ENCODE peak calls at places on chromosome 15, in ten cellular contexts. V, W, N, K, M, C, J, S, T and Y are unnamed samples.
A peak's percentile ranks its signal among the peaks of the same experiment; 100 is the strongest.

GRCh38 chr15:77830041-77830440 is 197.3 kb upstream of the LINGO1 start:
- DNase-seq in W (no peak), M (peak; percentile 93), J (peak; percentile 62), N (no peak), S (no peak), T (peak; percentile 50), V (no peak), C (no peak), K (no peak), Y (no peak)

GRCh38 chr15:66100761-66101160 is 152.8 kb downstream of the MEGF11 start:
- DNase-seq in C (no peak), N (no peak), M (no peak), S (no peak), K (no peak), W (no peak), V (peak; percentile 15), T (no peak), J (no peak), Y (no peak)

GRCh38 chr15:45662375-45662774 is 27.5 kb downstream of the SQOR start:
- DNase-seq in W (no peak), J (no peak), M (no peak), T (no peak), C (no peak), V (no peak), N (no peak), S (no peak), K (no peak), Y (no peak)

GRCh38 chr15:96334705-96335428 is 4.4 kb downstream of the NR2F2 start:
- DNase-seq in W (no peak), M (peak; percentile 38), C (no peak), K (no peak), V (no peak), J (no peak), T (no peak), N (no peak), S (no peak), Y (no peak)

GRCh38 chr15:76139368-76140068 is 79.7 kb downstream of the TMEM266 start:
- DNase-seq in T (peak; percentile 89), W (peak; percentile 46), M (peak; percentile 67), S (no peak), J (peak; percentile 66), N (peak; percentile 53), V (peak; percentile 39), C (peak; percentile 47), K (peak; percentile 53), Y (peak; percentile 38)

GRCh38 chr15:40693904-40694705 is 869 bp upstream of the RAD51 start:
- DNase-seq in N (no peak), C (no peak), T (no peak), V (no peak), K (no peak), M (no peak), W (no peak), S (no peak), J (no peak), Y (no peak)

GRCh38 chr15:42427429-42428223 is 63.3 kb downstream of the ZNF106 start:
- DNase-seq in M (peak; percentile 87), K (no peak), T (peak; percentile 80), J (peak; percentile 95), N (no peak), C (no peak), V (no peak), S (no peak), W (no peak), Y (no peak)

GRCh38 chr15:52112203-52112750 is 298 bp downstream of the BCL2L10 start:
- DNase-seq in S (no peak), N (no peak), J (no peak), M (no peak), T (no peak), V (no peak), W (no peak), C (peak; percentile 9), K (peak; percentile 26), Y (peak; percentile 27)

GRCh38 chr15:66844041-66844746 is 142.2 kb downstream of the SMAD6 start:
- DNase-seq in T (no peak), S (no peak), V (no peak), J (no peak), W (no peak), C (no peak), M (no peak), N (no peak), K (no peak), Y (no peak)

GRCh38 chr15:56491110-56491722 is 26.3 kb upstream of the MNS1 start:
- DNase-seq in N (peak; percentile 63), T (peak; percentile 88), V (peak; percentile 8), W (peak; percentile 70), J (peak; percentile 81), M (peak; percentile 82), S (no peak), C (peak; percentile 13), K (peak; percentile 17), Y (no peak)

GRCh38 chr15:90959894-90960293 is 5.2 kb downstream of the RCCD1 start:
- DNase-seq in W (peak; percentile 64), N (no peak), J (peak; percentile 18), K (no peak), C (no peak), V (no peak), M (no peak), S (no peak), T (peak; percentile 70), Y (no peak)

GRCh38 chr15:50523736-50524318 is 22.6 kb downstream of the USP50 start:
- DNase-seq in S (no peak), V (no peak), J (no peak), K (no peak), W (no peak), M (no peak), N (no peak), T (no peak), C (no peak), Y (no peak)

GRCh38 chr15:101008158-101009139 is 89.3 kb downstream of the LRRK1 start:
- DNase-seq in W (peak; percentile 11), N (peak; percentile 76), T (peak; percentile 43), C (peak; percentile 79), S (peak; percentile 96), K (peak; percentile 77), J (peak; percentile 66), V (peak; percentile 63), M (peak; percentile 78), Y (peak; percentile 90)

GRCh38 chr15:88497109-88497761 is 29.7 kb downstream of the MRPS11 start:
- DNase-seq in J (no peak), W (no peak), M (no peak), K (no peak), V (no peak), S (no peak), C (no peak), T (no peak), N (no peak), Y (no peak)

GRCh38 chr15:85956515-85957275 is 123.0 kb upstream of the AGBL1 start:
- DNase-seq in J (peak; percentile 8), C (no peak), T (no peak), W (no peak), K (no peak), M (peak; percentile 55), V (no peak), S (no peak), N (no peak), Y (no peak)

GRCh38 chr15:70815604-70816003 is 38.4 kb downstream of the LARP6 start:
- DNase-seq in W (no peak), T (no peak), M (no peak), K (no peak), V (no peak), S (no peak), C (no peak), N (no peak), J (peak; percentile 46), Y (no peak)

GRCh38 chr15:63909819-63910437 is 76.2 kb upstream of the HERC1 start:
- DNase-seq in T (peak; percentile 84), N (no peak), S (no peak), V (no peak), M (peak; percentile 76), W (no peak), J (peak; percentile 53), K (no peak), C (no peak), Y (peak; percentile 32)

GRCh38 chr15:70091649-70092461 is 5.9 kb downstream of the TLE3 start:
- DNase-seq in C (no peak), N (no peak), V (no peak), T (no peak), J (no peak), S (no peak), M (no peak), K (no peak), W (no peak), Y (peak; percentile 25)

GRCh38 chr15:96626936-96627577 is 296.6 kb downstream of the NR2F2 start:
- DNase-seq in V (no peak), J (no peak), K (no peak), M (no peak), T (no peak), S (no peak), N (peak; percentile 37), W (no peak), C (no peak), Y (no peak)

GRCh38 chr15:69190504-69190903 is 30.1 kb downstream of the GLCE start:
- DNase-seq in J (no peak), N (no peak), S (no peak), M (no peak), V (no peak), C (no peak), K (no peak), W (no peak), T (no peak), Y (no peak)

GRCh38 chr15:31280037-31280830 is 46.4 kb upstream of the KLF13 start:
- DNase-seq in N (no peak), W (peak; percentile 95), S (peak; percentile 57), C (no peak), J (no peak), K (no peak), T (no peak), M (no peak), V (no peak), Y (no peak)

GRCh38 chr15:83709246-83709645 is 55.3 kb downstream of the ADAMTSL3 start:
- DNase-seq in T (peak; percentile 56), J (peak; percentile 38), V (no peak), C (no peak), S (no peak), W (no peak), M (peak; percentile 35), K (no peak), N (no peak), Y (no peak)

GRCh38 chr15:74427607-74428441 is 5.9 kb downstream of the SEMA7A start:
- DNase-seq in M (no peak), C (no peak), T (no peak), N (no peak), W (no peak), J (no peak), V (no peak), K (no peak), S (no peak), Y (no peak)

GRCh38 chr15:62503451-62503850 is 338.4 kb upstream of the C2CD4B start:
- DNase-seq in T (peak; percentile 21), M (peak; percentile 46), J (no peak), K (no peak), N (no peak), S (no peak), V (no peak), W (no peak), C (no peak), Y (no peak)

GRCh38 chr15:51837784-51838183 is 8.3 kb downstream of the TMOD3 start:
- DNase-seq in T (no peak), J (peak; percentile 55), W (no peak), K (no peak), S (no peak), M (peak; percentile 43), C (no peak), N (no peak), V (no peak), Y (no peak)

GRCh38 chr15:71149645-71150557 is 34.6 kb downstream of the THSD4 start:
- DNase-seq in J (no peak), T (no peak), M (no peak), W (no peak), S (no peak), C (no peak), K (no peak), V (no peak), N (peak; percentile 76), Y (no peak)

GRCh38 chr15:91496754-91497691 is 356.5 kb upstream of the SLCO3A1 start:
- DNase-seq in N (no peak), K (no peak), W (no peak), C (no peak), J (no peak), V (no peak), M (no peak), S (no peak), T (no peak), Y (no peak)

GRCh38 chr15:69509131-69509530 is 56.5 kb downstream of the RPLP1 start:
- DNase-seq in W (no peak), J (peak; percentile 18), S (no peak), M (peak; percentile 10), V (peak; percentile 8), N (no peak), K (no peak), T (no peak), C (no peak), Y (no peak)